ENCODE peak calls at places on chromosomes 13 and 19, in four cellular contexts. U is NCI-H774, F is pancreas, R is kidney epithelial cell. A is an unnamed sample.

GRCh38 chr19:40744554-40745401 is 5.5 kb downstream of the ACTMAP start:
- DNase-seq in U (no peak), F (no peak), R (no peak), A (no peak)

GRCh38 chr13:48235100-48235813 is 2.3 kb downstream of the ITM2B start:
- DNase-seq in U (no peak), F (peak), R (no peak), A (no peak)

GRCh38 chr19:51198641-51199040 is 26.2 kb upstream of the CD33 start:
- DNase-seq in U (no peak), F (no peak), R (no peak), A (no peak)

GRCh38 chr19:56333506-56333905 is 18.9 kb upstream of the ZSCAN5A start:
- DNase-seq in U (peak), F (no peak), R (no peak), A (no peak)

GRCh38 chr19:53102701-53103140 is 501 bp downstream of the ZNF160 start:
- DNase-seq in U (no peak), F (peak), R (no peak), A (no peak)

GRCh38 chr13:27607125-27607524 is 13.2 kb downstream of the LNX2 start:
- DNase-seq in U (no peak), F (no peak), R (peak), A (peak)

GRCh38 chr13:89967701-89968100 is 1379.8 kb upstream of the MIR17HG start:
- DNase-seq in U (no peak), F (no peak), R (no peak), A (no peak)

GRCh38 chr13:34502011-34502410 is 440.1 kb upstream of the NBEA start:
- DNase-seq in U (no peak), F (no peak), R (no peak), A (no peak)

GRCh38 chr13:29457299-29457698 is 138.2 kb downstream of the SLC7A1 start:
- DNase-seq in U (no peak), F (no peak), R (peak), A (no peak)

GRCh38 chr13:78102121-78102677 is 183.6 kb upstream of the EDNRB start:
- DNase-seq in U (no peak), F (peak), R (no peak), A (no peak)

GRCh38 chr19:14005381-14006084 is 587 bp downstream of the RFX1 start:
- DNase-seq in U (peak), F (peak), R (no peak), A (peak)

GRCh38 chr19:36488816-36489138 is 584 bp downstream of the ZNF566 start:
- DNase-seq in U (no peak), F (no peak), R (no peak), A (no peak)

GRCh38 chr13:90121784-90122183 is 1225.7 kb upstream of the MIR17HG start:
- DNase-seq in U (no peak), F (no peak), R (no peak), A (no peak)

GRCh38 chr19:42284066-42284501 is 15.0 kb downstream of the CIC start:
- DNase-seq in U (peak), F (peak), R (no peak), A (peak)

GRCh38 chr13:98214008-98214643 is 37.1 kb upstream of the RNF113B start:
- DNase-seq in U (no peak), F (peak), R (no peak), A (peak)

GRCh38 chr19:18232540-18233223 is 6.4 kb upstream of the PDE4C start:
- DNase-seq in U (no peak), F (no peak), R (no peak), A (no peak)

GRCh38 chr13:45339867-45340266 is 1.1 kb downstream of the TPT1 start:
- DNase-seq in U (no peak), F (no peak), R (no peak), A (no peak)

GRCh38 chr13:77919351-77920294 is 992 bp upstream of the EDNRB start:
- DNase-seq in U (no peak), F (peak), R (no peak), A (peak)

GRCh38 chr19:2494084-2494446 is 18.1 kb downstream of the GADD45B start:
- DNase-seq in U (no peak), F (no peak), R (no peak), A (no peak)

GRCh38 chr13:65287405-65287804 is 1942.7 kb downstream of the PCDH9 start:
- DNase-seq in U (no peak), F (no peak), R (no peak), A (no peak)

GRCh38 chr13:25292301-25292700 is 5.0 kb upstream of the MTMR6 start:
- DNase-seq in U (no peak), F (peak), R (peak), A (no peak)

GRCh38 chr13:48125794-48126228 is 30.9 kb upstream of the MED4 start:
- DNase-seq in U (no peak), F (no peak), R (no peak), A (no peak)